ENCODE peak calls at places on chromosomes 5 and 9, in seven cellular contexts. L, W, U, Y, M, E and R are unnamed samples.

GRCh38 chr9:113581865-113582697 is 118.6 kb downstream of the RGS3 start:
- DNase-seq in L (peak; percentile 85), W (peak; percentile 86), U (peak; percentile 36), Y (peak; percentile 79), M (peak; percentile 46), E (no peak), R (peak; percentile 94)

GRCh38 chr5:146667633-146668032 is 151.6 kb upstream of the GPR151 start:
- DNase-seq in L (peak; percentile 69), W (no peak), U (no peak), Y (no peak), M (peak; percentile 2), E (peak; percentile 70), R (no peak)

GRCh38 chr5:138843789-138844461 is 31.2 kb downstream of the LRRTM2 start:
- DNase-seq in L (no peak), W (peak; percentile 54), U (no peak), Y (no peak), M (no peak), E (no peak), R (peak; percentile 33)

GRCh38 chr5:7261049-7261448 is 134.9 kb upstream of the ADCY2 start:
- DNase-seq in L (peak; percentile 16), W (no peak), U (no peak), Y (no peak), M (no peak), E (peak; percentile 48), R (peak; percentile 5)

GRCh38 chr5:128579111-128579510 is 41.1 kb upstream of the FBN2 start:
- DNase-seq in L (peak; percentile 27), W (peak; percentile 87), U (no peak), Y (no peak), M (no peak), E (no peak), R (peak; percentile 51)

GRCh38 chr9:33884856-33885701 is 68.1 kb downstream of the UBE2R2 start:
- DNase-seq in L (peak; percentile 59), W (peak; percentile 1), U (no peak), Y (no peak), M (peak; percentile 14), E (peak; percentile 71), R (no peak)

GRCh38 chr5:173108914-173109313 is 35.4 kb upstream of the BNIP1 start:
- DNase-seq in L (no peak), W (no peak), U (no peak), Y (no peak), M (no peak), E (no peak), R (no peak)

GRCh38 chr5:10632110-10632903 is 68.4 kb downstream of the ANKRD33B start:
- DNase-seq in L (peak; percentile 54), W (no peak), U (no peak), Y (no peak), M (peak; percentile 20), E (peak; percentile 85), R (no peak)

GRCh38 chr9:132234501-132235045 is 72.7 kb downstream of the NTNG2 start:
- DNase-seq in L (no peak), W (no peak), U (no peak), Y (no peak), M (no peak), E (no peak), R (no peak)

GRCh38 chr9:100222674-100223073 is 123.6 kb downstream of the INVS start:
- DNase-seq in L (peak; percentile 57), W (peak; percentile 51), U (no peak), Y (no peak), M (no peak), E (peak; percentile 64), R (peak; percentile 14)

GRCh38 chr5:73280821-73281746 is 108.1 kb downstream of the TMEM174 start:
- DNase-seq in L (peak; percentile 29), W (no peak), U (no peak), Y (no peak), M (peak; percentile 70), E (peak; percentile 86), R (no peak)

GRCh38 chr5:150734579-150735384 is 24.0 kb downstream of the DCTN4 start:
- DNase-seq in L (no peak), W (no peak), U (no peak), Y (no peak), M (no peak), E (no peak), R (no peak)

GRCh38 chr9:129641751-129642585 is at the start of gene ASB6:
- DNase-seq in L (peak; percentile 98), W (peak; percentile 99), U (peak; percentile 92), Y (peak; percentile 84), M (peak; percentile 95), E (peak; percentile 95), R (peak; percentile 96)

GRCh38 chr5:124602925-124603650 is 143.4 kb downstream of the ZNF608 start:
- DNase-seq in L (no peak), W (no peak), U (no peak), Y (no peak), M (no peak), E (no peak), R (peak; percentile 38)

GRCh38 chr5:1516615-1517601 is 6.9 kb downstream of the LPCAT1 start:
- DNase-seq in L (peak; percentile 86), W (peak; percentile 86), U (no peak), Y (no peak), M (peak; percentile 29), E (peak; percentile 62), R (peak; percentile 61)

GRCh38 chr5:151477106-151477505 is 29.7 kb downstream of the SLC36A1 start:
- DNase-seq in L (peak; percentile 22), W (no peak), U (no peak), Y (no peak), M (peak; percentile 36), E (no peak), R (peak; percentile 77)

GRCh38 chr5:79728396-79728795 is 38.8 kb downstream of the CMYA5 start:
- DNase-seq in L (no peak), W (no peak), U (no peak), Y (no peak), M (no peak), E (no peak), R (no peak)

GRCh38 chr9:115396071-115396529 is 278.1 kb upstream of the TNC start:
- DNase-seq in L (no peak), W (no peak), U (no peak), Y (no peak), M (peak; percentile 28), E (peak; percentile 57), R (no peak)

GRCh38 chr5:112240011-112240410 is 179.1 kb downstream of the EPB41L4A start:
- DNase-seq in L (no peak), W (no peak), U (no peak), Y (no peak), M (no peak), E (peak; percentile 12), R (no peak)

GRCh38 chr9:134222018-134222573 is 57.7 kb upstream of the RNU6ATAC start:
- DNase-seq in L (peak; percentile 34), W (no peak), U (no peak), Y (no peak), M (no peak), E (no peak), R (no peak)

GRCh38 chr9:114560956-114561355 is 26.6 kb upstream of the ATP6V1G1 start:
- DNase-seq in L (peak; percentile 3), W (no peak), U (no peak), Y (no peak), M (no peak), E (peak; percentile 65), R (no peak)

GRCh38 chr5:95620870-95621838 is 1.3 kb downstream of the GPR150 start:
- DNase-seq in L (peak; percentile 43), W (peak; percentile 12), U (peak; percentile 38), Y (no peak), M (no peak), E (peak; percentile 29), R (peak; percentile 26)

GRCh38 chr9:130042406-130042930 is 521 bp downstream of the FNBP1 start:
- DNase-seq in L (no peak), W (no peak), U (no peak), Y (no peak), M (no peak), E (peak; percentile 27), R (peak; percentile 58)

GRCh38 chr5:171630047-171630669 is 155.5 kb upstream of the SMIM23 start:
- DNase-seq in L (peak; percentile 55), W (peak; percentile 34), U (no peak), Y (no peak), M (peak; percentile 54), E (peak; percentile 52), R (peak; percentile 72)

GRCh38 chr5:168317521-168318147 is 26.2 kb downstream of the WWC1 start:
- DNase-seq in L (peak; percentile 91), W (peak; percentile 64), U (no peak), Y (no peak), M (peak; percentile 97), E (peak; percentile 98), R (peak; percentile 92)

GRCh38 chr9:98175013-98175679 is 17.3 kb downstream of the CORO2A start:
- DNase-seq in L (no peak), W (no peak), U (no peak), Y (no peak), M (no peak), E (no peak), R (no peak)

GRCh38 chr5:172361566-172362238 is 78.1 kb upstream of the UBTD2 start:
- DNase-seq in L (peak; percentile 95), W (peak; percentile 98), U (no peak), Y (no peak), M (peak; percentile 99), E (peak; percentile 95), R (peak; percentile 99)

GRCh38 chr5:180797256-180798192 is 5.1 kb downstream of the MGAT1 start:
- DNase-seq in L (no peak), W (no peak), U (no peak), Y (no peak), M (no peak), E (no peak), R (no peak)

GRCh38 chr5:80937591-80937990 is 22.6 kb upstream of the RASGRF2 start:
- DNase-seq in L (peak; percentile 62), W (no peak), U (no peak), Y (no peak), M (peak; percentile 5), E (peak; percentile 61), R (peak; percentile 51)

GRCh38 chr9:2157277-2158105 is 142.3 kb downstream of the SMARCA2 start:
- DNase-seq in L (peak; percentile 78), W (peak; percentile 44), U (no peak), Y (peak; percentile 32), M (peak; percentile 66), E (peak; percentile 70), R (peak; percentile 62)

GRCh38 chr5:76714771-76715483 is 999 bp upstream of the F2R start:
- DNase-seq in L (no peak), W (no peak), U (peak; percentile 8), Y (no peak), M (no peak), E (no peak), R (peak; percentile 61)